ENCODE peak calls at places on chromosomes 7 and 10, in five cellular contexts. Q is kidney epithelial cell; M is spleen; K is CD8-positive, alpha-beta T cell; X is pancreas. V is an unnamed sample.

GRCh38 chr7:157690058-157690832 is 353.4 kb downstream of the DNAJB6 start:
- DNase-seq in Q (no peak), M (peak; percentile 59), K (no peak), X (no peak), V (no peak)

GRCh38 chr7:93817561-93817960 is 73.0 kb downstream of the TFPI2 start:
- DNase-seq in Q (no peak), M (no peak), K (no peak), X (no peak), V (no peak)

GRCh38 chr7:157253850-157254249 is 83.0 kb upstream of the DNAJB6 start:
- DNase-seq in Q (no peak), M (no peak), K (no peak), X (peak; percentile 90), V (no peak)

GRCh38 chr7:6615853-6616555 is 594 bp downstream of the ZNF853 start:
- DNase-seq in Q (no peak), M (no peak), K (no peak), X (peak; percentile 71), V (no peak)

GRCh38 chr7:139635521-139636240 is 112.2 kb downstream of the CLEC2L start:
- DNase-seq in Q (no peak), M (no peak), K (peak; percentile 75), X (no peak), V (no peak)

GRCh38 chr7:100683659-100684533 is 10.2 kb downstream of the GIGYF1 start:
- DNase-seq in Q (no peak), M (no peak), K (no peak), X (no peak), V (no peak)

GRCh38 chr10:14584643-14585042 is 190.1 kb downstream of the FAM107B start:
- DNase-seq in Q (no peak), M (no peak), K (no peak), X (no peak), V (no peak)

GRCh38 chr10:132592790-132593788 is 55.5 kb downstream of the INPP5A start:
- DNase-seq in Q (no peak), M (peak; percentile 80), K (no peak), X (no peak), V (no peak)

GRCh38 chr7:158257516-158258410 is 329.9 kb downstream of the PTPRN2 start:
- DNase-seq in Q (no peak), M (peak; percentile 57), K (no peak), X (no peak), V (no peak)

DNA sequence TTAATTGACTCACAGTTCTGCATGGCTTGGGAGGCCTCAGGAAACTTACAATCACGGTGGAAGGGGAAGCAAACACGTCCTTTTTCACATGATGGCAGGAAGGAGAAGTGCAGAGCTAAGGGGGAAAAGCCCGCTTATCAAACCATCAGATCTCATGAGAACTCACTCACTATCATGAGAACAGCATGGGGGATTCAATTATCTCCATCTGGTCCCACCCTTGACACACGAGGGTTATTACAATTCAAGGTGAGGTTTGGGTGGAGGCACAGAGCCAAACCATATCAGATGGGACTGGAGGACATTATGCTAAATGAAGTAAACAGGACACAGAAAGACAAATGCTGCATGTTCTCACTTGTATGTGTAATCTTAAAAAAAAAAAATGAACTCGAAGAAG is 141.4 kb upstream of the HABP2 start:
- DNase-seq in Q (no peak), M (no peak), K (no peak), X (no peak), V (no peak)
- H3K27me3 ChIP-seq in Q (peaks cover 3% of the 10 kb centered on the region), M (peaks cover 8% of the 10 kb centered on the region), K (no peaks in the 10 kb centered on the region), X (no peaks in the 10 kb centered on the region), V (peaks cover 6% of the 10 kb centered on the region)

GRCh38 chr10:17021661-17022060 is 108.0 kb downstream of the CUBN start:
- DNase-seq in Q (no peak), M (no peak), K (no peak), X (no peak), V (no peak)
- H3K4me3 ChIP-seq in Q (no peak overlapping the region), M (no peak overlapping the region), K (no peak overlapping the region), X (no peak overlapping the region), V (no peak overlapping the region)

DNA sequence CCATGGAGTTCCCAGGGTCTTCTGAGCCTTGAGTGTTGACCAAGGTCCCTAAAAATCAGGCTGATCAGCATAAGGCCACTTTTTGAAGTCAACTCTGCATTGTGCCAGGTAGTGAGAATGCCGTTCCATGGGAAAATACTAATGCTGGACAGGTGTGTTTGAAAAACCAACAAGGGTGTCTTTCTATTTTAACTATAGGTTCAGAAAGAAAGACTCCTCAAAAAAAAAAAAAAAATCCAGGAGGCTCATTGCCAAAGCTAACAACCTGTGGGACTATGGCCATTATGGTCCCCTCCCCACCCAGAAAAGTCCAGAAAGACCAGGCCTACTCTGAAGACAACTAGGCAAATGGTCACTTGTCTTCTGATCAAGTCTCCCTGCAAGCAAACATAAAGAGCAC is 44.4 kb downstream of the NRAP start:
- DNase-seq in Q (no peak), M (no peak), K (no peak), X (peak; percentile 43), V (no peak)
- H3K27me3 ChIP-seq in Q (peaks cover 11% of the 10 kb centered on the region), M (peaks cover 81% of the 10 kb centered on the region), K (no peaks in the 10 kb centered on the region), X (no peaks in the 10 kb centered on the region), V (peaks cover 11% of the 10 kb centered on the region)

GRCh38 chr10:8052970-8053445 is 1.5 kb upstream of the GATA3 start:
- DNase-seq in Q (no peak), M (no peak), K (no peak), X (no peak), V (no peak)
- H3K4me3 ChIP-seq in Q (peak overlapping the region; percentile 3), M (peak overlapping the region; percentile 65), K (no peak overlapping the region), X (no peak overlapping the region), V (no peak overlapping the region)

DNA sequence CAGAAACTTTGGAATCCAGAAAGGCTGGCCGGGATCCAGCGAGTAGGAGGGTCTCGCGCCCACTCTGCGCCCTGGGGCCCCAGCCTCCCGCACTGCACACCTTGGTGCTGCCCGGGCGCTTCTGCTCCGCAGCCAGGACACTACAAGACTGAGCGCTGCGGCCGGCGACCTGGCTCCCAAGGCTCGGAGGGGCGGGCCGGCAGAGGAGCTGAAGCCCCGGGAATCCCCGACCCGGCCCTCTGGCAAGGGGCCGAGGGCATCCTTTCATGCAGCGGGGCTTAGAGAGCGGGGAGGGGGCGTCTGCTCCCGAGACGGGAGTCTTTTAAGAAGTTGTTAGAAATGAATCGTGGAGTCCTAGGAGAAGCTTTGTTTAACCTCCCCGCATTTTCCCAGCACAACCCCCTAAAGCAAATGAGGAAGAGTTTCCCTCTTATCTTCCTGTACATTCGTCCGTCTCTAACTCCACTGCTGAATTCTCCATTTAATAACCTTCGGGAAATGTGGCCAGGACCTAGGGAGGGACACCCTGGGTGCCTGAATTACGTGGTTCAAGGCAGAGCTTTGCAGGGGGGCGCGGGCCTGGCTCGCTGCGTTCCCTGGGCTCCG is 1.1 kb downstream of the VWC2 start:
- DNase-seq in Q (no peak), M (peak; percentile 69), K (no peak), X (no peak), V (no peak)
- H3K27me3 ChIP-seq in Q (peaks cover 43% of the 10 kb centered on the region), M (peaks cover 85% of the 10 kb centered on the region), K (no peaks in the 10 kb centered on the region), X (no peaks in the 10 kb centered on the region), V (peaks cover 2% of the 10 kb centered on the region)

GRCh38 chr7:69814421-69814962 is 216.2 kb downstream of the AUTS2 start:
- DNase-seq in Q (no peak), M (no peak), K (no peak), X (no peak), V (no peak)
- H3K4me3 ChIP-seq in Q (no peak overlapping the region), M (no peak overlapping the region), K (no peak overlapping the region), X (no peak overlapping the region), V (no peak overlapping the region)

GRCh38 chr7:27164381-27165088 is 802 bp downstream of the HOXA9 start:
- DNase-seq in Q (no peak), M (peak; percentile 77), K (no peak), X (no peak), V (no peak)
- H3K27me3 ChIP-seq in Q (no peaks in the 10 kb centered on the region), M (peaks cover 100% of the 10 kb centered on the region), K (peaks cover 70% of the 10 kb centered on the region), X (peaks cover 10% of the 10 kb centered on the region), V (no peaks in the 10 kb centered on the region)

DNA sequence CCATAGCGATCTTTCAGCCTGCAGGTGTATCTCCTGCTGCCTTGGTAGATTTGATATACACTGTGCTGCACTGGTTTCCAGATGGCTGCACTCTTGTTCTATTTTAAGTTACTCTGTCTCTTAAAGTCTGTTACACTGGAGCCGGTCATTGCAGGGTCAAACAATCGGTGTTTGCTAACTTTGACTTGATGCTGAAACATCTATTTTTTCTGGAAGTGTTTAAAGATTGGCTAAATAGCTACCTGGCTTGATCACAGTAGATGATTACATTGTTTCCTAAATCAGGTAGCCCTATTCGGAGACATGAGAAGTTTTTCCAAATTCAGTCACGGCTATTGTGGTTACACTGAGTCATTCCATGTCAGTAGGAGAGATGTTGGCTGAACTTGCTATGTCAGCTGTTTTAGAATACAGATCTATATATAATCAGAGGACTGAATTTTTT is 574.8 kb downstream of the ETV1 start:
- DNase-seq in Q (peak; percentile 25), M (no peak), K (no peak), X (no peak), V (no peak)
- H3K4me3 ChIP-seq in Q (no peak overlapping the region), M (no peak overlapping the region), K (no peak overlapping the region), X (no peak overlapping the region), V (no peak overlapping the region)

GRCh38 chr10:59333731-59334130 is 28.6 kb downstream of the FAM13C start:
- DNase-seq in Q (no peak), M (no peak), K (no peak), X (no peak), V (no peak)
- H3K27me3 ChIP-seq in Q (no peaks in the 10 kb centered on the region), M (no peaks in the 10 kb centered on the region), K (no peaks in the 10 kb centered on the region), X (no peaks in the 10 kb centered on the region), V (no peaks in the 10 kb centered on the region)

GRCh38 chr7:122884186-122884585 is 2.1 kb downstream of the CADPS2 start:
- DNase-seq in Q (no peak), M (no peak), K (no peak), X (no peak), V (no peak)
- H3K4me3 ChIP-seq in Q (no peak overlapping the region), M (peak overlapping the region; percentile 71), K (no peak overlapping the region), X (no peak overlapping the region), V (no peak overlapping the region)